ENCODE peak calls at places on chromosomes 7 and 10, in eight cellular contexts. One of them, this sample, is unnamed.
A peak's percentile ranks its signal among the peaks of the same experiment; 100 is the strongest.

GRCh38 chr10:86312701-86313270 is 53.8 kb downstream of the GRID1 start:
- DNase-seq in fibroblast of lung: no peak
- DNase-seq in adrenal gland: no peak
- DNase-seq in NB4: no peak
- DNase-seq in stomach: no peak
- DNase-seq in colonic mucosa: no peak
- DNase-seq in H7: peak; percentile 75
- DNase-seq in effector memory CD4-positive, alpha-beta T cell: no peak
- DNase-seq in this sample: no peak

GRCh38 chr10:25818751-25819150 is 115.3 kb upstream of the MYO3A start:
- DNase-seq in fibroblast of lung: no peak
- DNase-seq in adrenal gland: no peak
- DNase-seq in NB4: no peak
- DNase-seq in stomach: no peak
- DNase-seq in colonic mucosa: no peak
- DNase-seq in H7: peak; percentile 40
- DNase-seq in effector memory CD4-positive, alpha-beta T cell: no peak
- DNase-seq in this sample: no peak

GRCh38 chr10:21021843-21022594 is 124.9 kb upstream of the NEBL start:
- DNase-seq in fibroblast of lung: no peak
- DNase-seq in adrenal gland: no peak
- DNase-seq in NB4: no peak
- DNase-seq in stomach: no peak
- DNase-seq in colonic mucosa: no peak
- DNase-seq in H7: no peak
- DNase-seq in effector memory CD4-positive, alpha-beta T cell: no peak
- DNase-seq in this sample: no peak

GRCh38 chr7:9307131-9307530 is 873.7 kb downstream of the NXPH1 start:
- DNase-seq in fibroblast of lung: no peak
- DNase-seq in adrenal gland: no peak
- DNase-seq in NB4: no peak
- DNase-seq in stomach: no peak
- DNase-seq in colonic mucosa: no peak
- DNase-seq in H7: no peak
- DNase-seq in effector memory CD4-positive, alpha-beta T cell: no peak
- DNase-seq in this sample: no peak

GRCh38 chr7:16293669-16294425 is 127.5 kb downstream of the CRPPA start:
- DNase-seq in fibroblast of lung: no peak
- DNase-seq in adrenal gland: no peak
- DNase-seq in NB4: no peak
- DNase-seq in stomach: no peak
- DNase-seq in colonic mucosa: no peak
- DNase-seq in H7: no peak
- DNase-seq in effector memory CD4-positive, alpha-beta T cell: no peak
- DNase-seq in this sample: peak; percentile 5

GRCh38 chr10:52644678-52645434 is 127.7 kb downstream of the MBL2 start:
- DNase-seq in fibroblast of lung: peak; percentile 59
- DNase-seq in adrenal gland: peak; percentile 66
- DNase-seq in NB4: peak; percentile 63
- DNase-seq in stomach: peak; percentile 40
- DNase-seq in colonic mucosa: peak; percentile 55
- DNase-seq in H7: peak; percentile 2
- DNase-seq in effector memory CD4-positive, alpha-beta T cell: no peak
- DNase-seq in this sample: no peak

GRCh38 chr10:29160110-29160669 is 128.7 kb upstream of the LYZL1 start:
- DNase-seq in fibroblast of lung: peak; percentile 69
- DNase-seq in adrenal gland: peak; percentile 72
- DNase-seq in NB4: peak; percentile 25
- DNase-seq in stomach: no peak
- DNase-seq in colonic mucosa: no peak
- DNase-seq in H7: no peak
- DNase-seq in effector memory CD4-positive, alpha-beta T cell: no peak
- DNase-seq in this sample: peak; percentile 88

GRCh38 chr7:106772655-106773108 is 92.4 kb upstream of the PIK3CG start:
- DNase-seq in fibroblast of lung: peak; percentile 67
- DNase-seq in adrenal gland: no peak
- DNase-seq in NB4: no peak
- DNase-seq in stomach: no peak
- DNase-seq in colonic mucosa: no peak
- DNase-seq in H7: no peak
- DNase-seq in effector memory CD4-positive, alpha-beta T cell: no peak
- DNase-seq in this sample: peak; percentile 59

GRCh38 chr7:158695726-158696452 is 8.7 kb downstream of the NCAPG2 start:
- DNase-seq in fibroblast of lung: peak; percentile 90
- DNase-seq in adrenal gland: peak; percentile 93
- DNase-seq in NB4: peak; percentile 90
- DNase-seq in stomach: peak; percentile 49
- DNase-seq in colonic mucosa: peak; percentile 75
- DNase-seq in H7: peak; percentile 50
- DNase-seq in effector memory CD4-positive, alpha-beta T cell: peak; percentile 20
- DNase-seq in this sample: peak; percentile 86

GRCh38 chr7:75639071-75639892 is 99.5 kb downstream of the HIP1 start:
- DNase-seq in fibroblast of lung: peak; percentile 45
- DNase-seq in adrenal gland: peak; percentile 62
- DNase-seq in NB4: peak; percentile 63
- DNase-seq in stomach: peak; percentile 50
- DNase-seq in colonic mucosa: peak; percentile 47
- DNase-seq in H7: peak; percentile 95
- DNase-seq in effector memory CD4-positive, alpha-beta T cell: no peak
- DNase-seq in this sample: no peak

GRCh38 chr7:42096681-42097637 is 140.1 kb downstream of the GLI3 start:
- DNase-seq in fibroblast of lung: peak; percentile 77
- DNase-seq in adrenal gland: no peak
- DNase-seq in NB4: peak; percentile 59
- DNase-seq in stomach: peak; percentile 71
- DNase-seq in colonic mucosa: no peak
- DNase-seq in H7: no peak
- DNase-seq in effector memory CD4-positive, alpha-beta T cell: no peak
- DNase-seq in this sample: peak; percentile 53

GRCh38 chr7:23377134-23377533 is 78.0 kb downstream of the MALSU1 start:
- DNase-seq in fibroblast of lung: peak; percentile 54
- DNase-seq in adrenal gland: no peak
- DNase-seq in NB4: no peak
- DNase-seq in stomach: no peak
- DNase-seq in colonic mucosa: no peak
- DNase-seq in H7: no peak
- DNase-seq in effector memory CD4-positive, alpha-beta T cell: no peak
- DNase-seq in this sample: peak; percentile 36

GRCh38 chr10:36030516-36030915 is 388.4 kb upstream of the FZD8 start:
- DNase-seq in fibroblast of lung: no peak
- DNase-seq in adrenal gland: no peak
- DNase-seq in NB4: no peak
- DNase-seq in stomach: no peak
- DNase-seq in colonic mucosa: no peak
- DNase-seq in H7: no peak
- DNase-seq in effector memory CD4-positive, alpha-beta T cell: no peak
- DNase-seq in this sample: no peak

DNA sequence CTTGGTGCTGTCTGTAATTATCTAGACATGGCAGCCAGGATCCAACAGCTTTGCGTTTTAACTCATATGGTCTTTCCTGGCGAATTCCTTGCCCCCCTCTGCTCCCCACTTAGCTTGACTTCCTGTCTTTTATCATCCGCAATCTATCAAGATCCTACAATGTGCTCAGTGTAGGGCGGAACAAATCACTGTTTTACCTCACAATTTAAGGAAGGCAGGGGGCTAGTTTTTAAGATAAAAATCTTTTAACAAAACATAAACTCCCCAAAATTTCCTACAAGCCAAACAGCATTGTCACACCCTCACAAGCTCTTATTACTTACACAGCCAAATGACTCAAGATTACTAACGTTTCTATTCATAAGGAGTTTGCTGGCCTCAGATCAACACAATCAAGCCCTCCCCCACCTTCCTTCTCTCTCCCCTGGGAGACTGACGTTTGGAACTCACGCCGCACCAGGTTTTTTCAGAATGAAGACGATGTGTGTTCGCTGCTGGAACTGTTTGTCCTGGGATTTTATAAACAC is 1.3 kb upstream of the CDK14 start:
- DNase-seq in fibroblast of lung: peak; percentile 83
- DNase-seq in adrenal gland: no peak
- DNase-seq in NB4: peak; percentile 86
- DNase-seq in stomach: no peak
- DNase-seq in colonic mucosa: no peak
- DNase-seq in H7: peak; percentile 59
- DNase-seq in effector memory CD4-positive, alpha-beta T cell: no peak
- DNase-seq in this sample: peak; percentile 91
- H3K4me3 ChIP-seq in fibroblast of lung: peak overlapping the region; percentile 89
- H3K4me3 ChIP-seq in adrenal gland: no peak overlapping the region
- H3K4me3 ChIP-seq in NB4: peak overlapping the region; percentile 58
- H3K4me3 ChIP-seq in stomach: no peak overlapping the region
- H3K4me3 ChIP-seq in colonic mucosa: no peak overlapping the region
- H3K4me3 ChIP-seq in H7: peak overlapping the region; percentile 76
- H3K4me3 ChIP-seq in effector memory CD4-positive, alpha-beta T cell: no peak overlapping the region
- H3K4me3 ChIP-seq in this sample: peak overlapping the region; percentile 94

GRCh38 chr10:99534939-99535763 is 2.4 kb downstream of the NKX2-3 start:
- DNase-seq in fibroblast of lung: no peak
- DNase-seq in adrenal gland: peak; percentile 43
- DNase-seq in NB4: peak; percentile 83
- DNase-seq in stomach: no peak
- DNase-seq in colonic mucosa: no peak
- DNase-seq in H7: peak; percentile 69
- DNase-seq in effector memory CD4-positive, alpha-beta T cell: no peak
- DNase-seq in this sample: no peak

GRCh38 chr10:99534456-99534938 is 1.8 kb downstream of the NKX2-3 start:
- DNase-seq in fibroblast of lung: no peak
- DNase-seq in adrenal gland: no peak
- DNase-seq in NB4: no peak
- DNase-seq in stomach: no peak
- DNase-seq in colonic mucosa: no peak
- DNase-seq in H7: no peak
- DNase-seq in effector memory CD4-positive, alpha-beta T cell: no peak
- DNase-seq in this sample: no peak

GRCh38 chr10:99532687-99533495 is at the start of gene NKX2-3:
- DNase-seq in fibroblast of lung: peak; percentile 32
- DNase-seq in adrenal gland: peak; percentile 56
- DNase-seq in NB4: peak; percentile 80
- DNase-seq in stomach: peak; percentile 49
- DNase-seq in colonic mucosa: peak; percentile 87
- DNase-seq in H7: peak; percentile 93
- DNase-seq in effector memory CD4-positive, alpha-beta T cell: no peak
- DNase-seq in this sample: no peak

GRCh38 chr10:99532194-99532593 is 548 bp upstream of the NKX2-3 start:
- DNase-seq in fibroblast of lung: no peak
- DNase-seq in adrenal gland: no peak
- DNase-seq in NB4: no peak
- DNase-seq in stomach: no peak
- DNase-seq in colonic mucosa: no peak
- DNase-seq in H7: no peak
- DNase-seq in effector memory CD4-positive, alpha-beta T cell: no peak
- DNase-seq in this sample: no peak

DNA sequence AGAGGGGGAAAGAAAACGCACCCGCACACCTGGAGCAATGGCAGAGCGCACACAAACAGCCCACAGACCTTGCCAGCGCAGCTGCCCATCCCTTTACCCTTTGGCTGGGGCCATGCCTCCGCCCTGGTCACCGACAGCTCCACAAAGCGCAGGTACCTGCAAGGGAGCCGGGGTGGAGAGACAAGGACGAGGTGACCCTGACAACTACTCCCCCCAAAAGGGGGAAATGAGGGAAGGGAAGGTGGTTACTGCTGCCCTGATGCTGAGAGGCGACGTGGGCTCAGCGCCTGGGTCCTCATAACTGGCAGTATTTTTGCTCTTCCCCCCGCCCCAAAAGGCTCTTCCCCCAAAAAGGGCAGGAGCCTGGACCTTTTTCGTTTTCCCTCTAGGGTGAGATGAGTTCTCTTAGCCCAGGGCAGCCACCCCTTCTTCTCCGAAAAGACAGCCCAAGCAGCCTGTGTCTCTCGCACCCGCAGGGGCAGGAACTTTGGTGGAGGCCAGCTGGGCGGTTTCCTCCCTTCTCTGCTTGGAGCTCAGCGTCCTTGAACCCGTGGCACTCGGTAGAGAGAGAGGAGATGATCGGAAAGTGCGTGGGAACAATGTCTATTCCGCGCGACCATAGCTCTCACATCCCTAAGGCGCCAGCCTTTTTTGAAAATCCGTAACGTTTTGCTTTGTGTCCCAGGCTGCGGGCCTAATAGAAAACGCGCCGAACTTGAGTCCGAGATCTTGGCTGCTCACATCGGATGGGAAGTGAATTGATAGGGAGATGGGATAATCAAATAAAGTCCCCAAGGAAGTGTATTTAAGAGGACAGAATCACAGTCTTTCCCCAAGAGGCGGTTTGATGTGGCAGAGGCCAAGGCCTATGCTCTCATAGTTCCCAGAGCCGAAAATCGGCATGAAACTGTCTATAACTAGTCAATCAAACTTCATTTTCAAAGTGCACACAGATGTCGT is 1.0 kb downstream of the NKX2-3 start:
- DNase-seq in fibroblast of lung: no peak
- DNase-seq in adrenal gland: no peak
- DNase-seq in NB4: no peak
- DNase-seq in stomach: no peak
- DNase-seq in colonic mucosa: no peak
- DNase-seq in H7: peak; percentile 43
- DNase-seq in effector memory CD4-positive, alpha-beta T cell: no peak
- DNase-seq in this sample: no peak
- H3K4me3 ChIP-seq in fibroblast of lung: no peak overlapping the region
- H3K4me3 ChIP-seq in adrenal gland: no peak overlapping the region
- H3K4me3 ChIP-seq in NB4: peak overlapping the region; percentile 56
- H3K4me3 ChIP-seq in stomach: peak overlapping the region; percentile 32
- H3K4me3 ChIP-seq in colonic mucosa: peak overlapping the region; percentile 40
- H3K4me3 ChIP-seq in H7: no peak overlapping the region
- H3K4me3 ChIP-seq in effector memory CD4-positive, alpha-beta T cell: no peak overlapping the region
- H3K4me3 ChIP-seq in this sample: no peak overlapping the region

DNA sequence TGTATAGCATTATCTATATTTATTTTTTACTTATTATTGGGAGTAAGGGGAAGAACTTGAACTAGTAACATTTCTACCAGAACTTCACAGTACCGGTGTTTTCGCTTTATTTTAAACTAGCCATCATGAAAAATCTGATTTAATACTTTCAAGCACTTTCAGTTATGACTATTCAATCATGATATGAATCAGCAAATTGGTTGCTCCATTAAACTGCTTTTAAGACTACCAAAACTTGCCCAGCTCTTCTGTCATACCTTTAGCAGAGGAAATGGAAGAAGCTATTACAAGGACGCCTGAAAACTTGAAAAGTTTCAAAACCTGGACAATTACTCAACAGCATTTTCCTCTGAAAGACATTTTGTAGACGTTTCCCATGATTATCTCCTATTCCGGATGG is 2.1 kb downstream of the JAZF1 start:
- DNase-seq in fibroblast of lung: no peak
- DNase-seq in adrenal gland: no peak
- DNase-seq in NB4: peak; percentile 35
- DNase-seq in stomach: no peak
- DNase-seq in colonic mucosa: no peak
- DNase-seq in H7: no peak
- DNase-seq in effector memory CD4-positive, alpha-beta T cell: no peak
- DNase-seq in this sample: no peak
- H3K4me3 ChIP-seq in fibroblast of lung: peak overlapping the region; percentile 70
- H3K4me3 ChIP-seq in adrenal gland: peak overlapping the region; percentile 47
- H3K4me3 ChIP-seq in NB4: peak overlapping the region; percentile 53
- H3K4me3 ChIP-seq in stomach: peak overlapping the region; percentile 91
- H3K4me3 ChIP-seq in colonic mucosa: no peak overlapping the region
- H3K4me3 ChIP-seq in H7: no peak overlapping the region
- H3K4me3 ChIP-seq in effector memory CD4-positive, alpha-beta T cell: no peak overlapping the region
- H3K4me3 ChIP-seq in this sample: peak overlapping the region; percentile 74

GRCh38 chr7:124324262-124324661 is 291.4 kb upstream of the TMEM229A start:
- DNase-seq in fibroblast of lung: no peak
- DNase-seq in adrenal gland: no peak
- DNase-seq in NB4: no peak
- DNase-seq in stomach: no peak
- DNase-seq in colonic mucosa: no peak
- DNase-seq in H7: no peak
- DNase-seq in effector memory CD4-positive, alpha-beta T cell: no peak
- DNase-seq in this sample: no peak
- H3K4me3 ChIP-seq in fibroblast of lung: no peak overlapping the region
- H3K4me3 ChIP-seq in adrenal gland: no peak overlapping the region
- H3K4me3 ChIP-seq in NB4: no peak overlapping the region
- H3K4me3 ChIP-seq in stomach: no peak overlapping the region
- H3K4me3 ChIP-seq in colonic mucosa: no peak overlapping the region
- H3K4me3 ChIP-seq in H7: no peak overlapping the region
- H3K4me3 ChIP-seq in effector memory CD4-positive, alpha-beta T cell: no peak overlapping the region
- H3K4me3 ChIP-seq in this sample: no peak overlapping the region

GRCh38 chr7:102289051-102289450 is 2.4 kb downstream of the SH2B2 start:
- DNase-seq in fibroblast of lung: no peak
- DNase-seq in adrenal gland: no peak
- DNase-seq in NB4: no peak
- DNase-seq in stomach: no peak
- DNase-seq in colonic mucosa: no peak
- DNase-seq in H7: no peak
- DNase-seq in effector memory CD4-positive, alpha-beta T cell: no peak
- DNase-seq in this sample: no peak
- H3K4me3 ChIP-seq in fibroblast of lung: no peak overlapping the region
- H3K4me3 ChIP-seq in adrenal gland: no peak overlapping the region
- H3K4me3 ChIP-seq in NB4: no peak overlapping the region
- H3K4me3 ChIP-seq in stomach: no peak overlapping the region
- H3K4me3 ChIP-seq in colonic mucosa: no peak overlapping the region
- H3K4me3 ChIP-seq in H7: no peak overlapping the region
- H3K4me3 ChIP-seq in effector memory CD4-positive, alpha-beta T cell: no peak overlapping the region
- H3K4me3 ChIP-seq in this sample: no peak overlapping the region

This sample was measured in foreskin fibroblast.